ENCODE peak calls at places on chromosomes 16 and 17, in seven cellular contexts. E is cardiac fibroblast, J is AG08395, I is NCI-H1092, A is epithelial cell of esophagus, W is left colon, P is AG10803. D is an unnamed sample.

GRCh38 chr17:27651411-27652345 is 20.7 kb downstream of the LGALS9 start:
- DNase-seq in E (peak; percentile 73), J (peak; percentile 17), I (no peak), A (peak; percentile 41), W (peak; percentile 78), P (peak; percentile 19), D (peak; percentile 72)

GRCh38 chr17:35088911-35089845 is 25.7 kb upstream of the RFFL start:
- DNase-seq in E (peak; percentile 75), J (peak; percentile 90), I (peak; percentile 65), A (peak; percentile 85), W (peak; percentile 91), P (peak; percentile 73), D (peak; percentile 93)

GRCh38 chr16:17448640-17449638 is 21.8 kb downstream of the XYLT1 start:
- DNase-seq in E (no peak), J (no peak), I (no peak), A (no peak), W (peak; percentile 36), P (no peak), D (peak; percentile 66)

GRCh38 chr16:46727630-46728029 is 20.5 kb downstream of the MYLK3 start:
- DNase-seq in E (no peak), J (no peak), I (no peak), A (no peak), W (no peak), P (no peak), D (no peak)

GRCh38 chr17:46109603-46110189 is 83.5 kb downstream of the KANSL1 start:
- DNase-seq in E (no peak), J (no peak), I (no peak), A (no peak), W (no peak), P (no peak), D (no peak)

GRCh38 chr17:37043201-37043600 is 94.4 kb downstream of the AATF start:
- DNase-seq in E (peak; percentile 5), J (no peak), I (no peak), A (peak; percentile 21), W (no peak), P (no peak), D (no peak)

GRCh38 chr17:2064980-2065785 is 10.3 kb downstream of the HIC1 start:
- DNase-seq in E (peak; percentile 90), J (no peak), I (no peak), A (peak; percentile 63), W (peak; percentile 58), P (peak; percentile 66), D (peak; percentile 75)

GRCh38 chr16:23712976-23713375 is at the start of gene ERN2:
- DNase-seq in E (no peak), J (no peak), I (no peak), A (no peak), W (peak; percentile 85), P (no peak), D (no peak)

GRCh38 chr16:85718682-85719081 is 29.9 kb upstream of the GINS2 start:
- DNase-seq in E (no peak), J (peak; percentile 19), I (no peak), A (peak; percentile 55), W (peak; percentile 57), P (no peak), D (no peak)

GRCh38 chr17:29059281-29059680 is 16.3 kb downstream of the PIPOX start:
- DNase-seq in E (peak; percentile 53), J (no peak), I (no peak), A (peak; percentile 70), W (no peak), P (peak; percentile 34), D (no peak)

GRCh38 chr17:3695723-3696411 is at the start of gene P2RX5:
- DNase-seq in E (peak; percentile 12), J (no peak), I (no peak), A (peak; percentile 27), W (peak; percentile 41), P (peak; percentile 13), D (peak; percentile 45)

GRCh38 chr16:84607694-84608093 is 10.2 kb downstream of the COTL1 start:
- DNase-seq in E (no peak), J (no peak), I (no peak), A (no peak), W (no peak), P (no peak), D (no peak)

GRCh38 chr17:51734462-51734861 is 424.1 kb downstream of the CA10 start:
- DNase-seq in E (no peak), J (no peak), I (no peak), A (no peak), W (no peak), P (no peak), D (no peak)

GRCh38 chr17:40443988-40444899 is 994 bp downstream of the IGFBP4 start:
- DNase-seq in E (peak; percentile 49), J (no peak), I (no peak), A (no peak), W (peak; percentile 39), P (no peak), D (peak; percentile 13)

GRCh38 chr17:26782153-26782552 is 511.8 kb upstream of the WSB1 start:
- DNase-seq in E (no peak), J (no peak), I (no peak), A (no peak), W (no peak), P (no peak), D (no peak)

GRCh38 chr17:27861979-27862378 is 31.2 kb downstream of the LYRM9 start:
- DNase-seq in E (no peak), J (no peak), I (no peak), A (peak; percentile 63), W (no peak), P (no peak), D (no peak)

GRCh38 chr16:2795714-2796143 is 2.5 kb upstream of the PRSS41 start:
- DNase-seq in E (peak; percentile 23), J (no peak), I (no peak), A (no peak), W (peak; percentile 39), P (no peak), D (no peak)

GRCh38 chr16:56691885-56692284 is 9.6 kb downstream of the MT1X start:
- DNase-seq in E (peak; percentile 53), J (peak; percentile 14), I (no peak), A (peak; percentile 99), W (peak; percentile 39), P (no peak), D (no peak)

GRCh38 chr17:58232707-58233156 is 5.7 kb upstream of the LPO start:
- DNase-seq in E (peak; percentile 89), J (peak; percentile 64), I (no peak), A (peak; percentile 92), W (no peak), P (peak; percentile 68), D (no peak)

GRCh38 chr16:48317614-48318013 is 67.6 kb downstream of the SIAH1 start:
- DNase-seq in E (peak; percentile 54), J (peak; percentile 34), I (no peak), A (peak; percentile 43), W (no peak), P (peak; percentile 74), D (no peak)

GRCh38 chr17:6994666-6995246 is 1.1 kb upstream of the ALOX12 start:
- DNase-seq in E (no peak), J (no peak), I (no peak), A (peak; percentile 32), W (no peak), P (no peak), D (no peak)

GRCh38 chr17:14268264-14268663 is 31.6 kb upstream of the CDRT15 start:
- DNase-seq in E (no peak), J (no peak), I (no peak), A (no peak), W (no peak), P (no peak), D (no peak)

GRCh38 chr16:57809276-57809793 is 7.0 kb upstream of the KIFC3 start:
- DNase-seq in E (no peak), J (no peak), I (no peak), A (no peak), W (no peak), P (no peak), D (no peak)

GRCh38 chr16:88469615-88470395 is 16.7 kb downstream of the ZFPM1 start:
- DNase-seq in E (no peak), J (no peak), I (no peak), A (no peak), W (no peak), P (no peak), D (no peak)

GRCh38 chr17:31820691-31821435 is 38.2 kb downstream of the COPRS start:
- DNase-seq in E (peak; percentile 54), J (no peak), I (no peak), A (peak; percentile 24), W (no peak), P (no peak), D (no peak)

GRCh38 chr17:1649844-1650409 is at the start of gene RILP:
- DNase-seq in E (peak; percentile 57), J (peak; percentile 35), I (no peak), A (peak; percentile 59), W (peak; percentile 88), P (peak; percentile 25), D (peak; percentile 93)

GRCh38 chr17:75481194-75482059 is 25.0 kb downstream of the TMEM94 start:
- DNase-seq in E (no peak), J (no peak), I (no peak), A (no peak), W (no peak), P (no peak), D (no peak)

GRCh38 chr17:58302171-58302918 is 21.6 kb upstream of the MPO start:
- DNase-seq in E (no peak), J (no peak), I (no peak), A (no peak), W (no peak), P (no peak), D (no peak)

GRCh38 chr17:50676065-50676975 is 31.4 kb downstream of the ANKRD40 start:
- DNase-seq in E (no peak), J (no peak), I (no peak), A (peak; percentile 56), W (no peak), P (no peak), D (no peak)